ENCODE peak calls at places on chromosomes 13 and 19, in five cellular contexts. One of them, this sample, is unnamed.

GRCh38 chr13:43008591-43008990 is 14.8 kb upstream of the DNAJC15 start:
- DNase-seq in upper lobe of right lung: no peak
- DNase-seq in body of pancreas: no peak
- DNase-seq in fibroblast of mammary gland: no peak
- DNase-seq in GM23338: no peak
- DNase-seq in this sample: no peak

GRCh38 chr13:91017031-91017668 is 330.3 kb upstream of the MIR17HG start:
- DNase-seq in upper lobe of right lung: peak; percentile 41
- DNase-seq in body of pancreas: peak; percentile 57
- DNase-seq in fibroblast of mammary gland: peak; percentile 30
- DNase-seq in GM23338: peak; percentile 64
- DNase-seq in this sample: no peak

GRCh38 chr13:66950666-66951065 is 279.5 kb downstream of the PCDH9 start:
- DNase-seq in upper lobe of right lung: no peak
- DNase-seq in body of pancreas: no peak
- DNase-seq in fibroblast of mammary gland: no peak
- DNase-seq in GM23338: no peak
- DNase-seq in this sample: no peak

GRCh38 chr13:113538689-113539058 is 45.9 kb upstream of the TFDP1 start:
- DNase-seq in upper lobe of right lung: peak; percentile 51
- DNase-seq in body of pancreas: peak; percentile 10
- DNase-seq in fibroblast of mammary gland: no peak
- DNase-seq in GM23338: no peak
- DNase-seq in this sample: peak; percentile 53

GRCh38 chr19:10961073-10961762 is 388 bp downstream of the SMARCA4 start:
- DNase-seq in upper lobe of right lung: peak; percentile 72
- DNase-seq in body of pancreas: peak; percentile 38
- DNase-seq in fibroblast of mammary gland: no peak
- DNase-seq in GM23338: peak; percentile 76
- DNase-seq in this sample: peak; percentile 82

GRCh38 chr13:97856001-97856675 is 97.3 kb upstream of the IPO5 start:
- DNase-seq in upper lobe of right lung: peak; percentile 67
- DNase-seq in body of pancreas: peak; percentile 22
- DNase-seq in fibroblast of mammary gland: peak; percentile 61
- DNase-seq in GM23338: peak; percentile 45
- DNase-seq in this sample: peak; percentile 94

GRCh38 chr13:100089633-100090032 is 740 bp downstream of the PCCA start:
- DNase-seq in upper lobe of right lung: no peak
- DNase-seq in body of pancreas: no peak
- DNase-seq in fibroblast of mammary gland: peak; percentile 24
- DNase-seq in GM23338: no peak
- DNase-seq in this sample: no peak

GRCh38 chr13:24263652-24264051 is 45.7 kb upstream of the C1QTNF9 start:
- DNase-seq in upper lobe of right lung: no peak
- DNase-seq in body of pancreas: no peak
- DNase-seq in fibroblast of mammary gland: no peak
- DNase-seq in GM23338: no peak
- DNase-seq in this sample: no peak

GRCh38 chr19:45528744-45529453 is 21.6 kb downstream of the VASP start:
- DNase-seq in upper lobe of right lung: peak; percentile 74
- DNase-seq in body of pancreas: peak; percentile 66
- DNase-seq in fibroblast of mammary gland: peak; percentile 27
- DNase-seq in GM23338: peak; percentile 97
- DNase-seq in this sample: peak; percentile 85

GRCh38 chr19:35034588-35035382 is 4.5 kb downstream of the SCN1B start:
- DNase-seq in upper lobe of right lung: no peak
- DNase-seq in body of pancreas: no peak
- DNase-seq in fibroblast of mammary gland: no peak
- DNase-seq in GM23338: no peak
- DNase-seq in this sample: no peak

GRCh38 chr19:33193269-33193863 is 764 bp upstream of the LRP3 start:
- DNase-seq in upper lobe of right lung: peak; percentile 9
- DNase-seq in body of pancreas: no peak
- DNase-seq in fibroblast of mammary gland: no peak
- DNase-seq in GM23338: no peak
- DNase-seq in this sample: no peak

GRCh38 chr19:10421981-10422461 is 1.7 kb downstream of the PDE4A start:
- DNase-seq in upper lobe of right lung: no peak
- DNase-seq in body of pancreas: no peak
- DNase-seq in fibroblast of mammary gland: no peak
- DNase-seq in GM23338: no peak
- DNase-seq in this sample: no peak

GRCh38 chr13:99363391-99363790 is 56.2 kb upstream of the GPR183 start:
- DNase-seq in upper lobe of right lung: no peak
- DNase-seq in body of pancreas: no peak
- DNase-seq in fibroblast of mammary gland: no peak
- DNase-seq in GM23338: no peak
- DNase-seq in this sample: no peak

GRCh38 chr13:34369925-34370324 is 552.0 kb downstream of the RFC3 start:
- DNase-seq in upper lobe of right lung: no peak
- DNase-seq in body of pancreas: no peak
- DNase-seq in fibroblast of mammary gland: no peak
- DNase-seq in GM23338: no peak
- DNase-seq in this sample: no peak

GRCh38 chr13:70027551-70027950 is 80.1 kb upstream of the ATXN8OS start:
- DNase-seq in upper lobe of right lung: no peak
- DNase-seq in body of pancreas: no peak
- DNase-seq in fibroblast of mammary gland: no peak
- DNase-seq in GM23338: no peak
- DNase-seq in this sample: no peak

GRCh38 chr13:37954191-37954590 is 84.6 kb upstream of the TRPC4 start:
- DNase-seq in upper lobe of right lung: no peak
- DNase-seq in body of pancreas: no peak
- DNase-seq in fibroblast of mammary gland: no peak
- DNase-seq in GM23338: no peak
- DNase-seq in this sample: no peak

GRCh38 chr13:47215741-47216140 is 318.9 kb upstream of the HTR2A start:
- DNase-seq in upper lobe of right lung: no peak
- DNase-seq in body of pancreas: no peak
- DNase-seq in fibroblast of mammary gland: peak; percentile 94
- DNase-seq in GM23338: peak; percentile 39
- DNase-seq in this sample: no peak

GRCh38 chr19:54232552-54232934 is 9.7 kb upstream of the LILRB3 start:
- DNase-seq in upper lobe of right lung: no peak
- DNase-seq in body of pancreas: no peak
- DNase-seq in fibroblast of mammary gland: no peak
- DNase-seq in GM23338: no peak
- DNase-seq in this sample: no peak

GRCh38 chr19:48490980-48491792 is 20.4 kb downstream of the LMTK3 start:
- DNase-seq in upper lobe of right lung: peak; percentile 79
- DNase-seq in body of pancreas: peak; percentile 46
- DNase-seq in fibroblast of mammary gland: no peak
- DNase-seq in GM23338: peak; percentile 88
- DNase-seq in this sample: peak; percentile 91

GRCh38 chr13:23988546-23989122 is 91.3 kb upstream of the C1QTNF9B start:
- DNase-seq in upper lobe of right lung: no peak
- DNase-seq in body of pancreas: no peak
- DNase-seq in fibroblast of mammary gland: no peak
- DNase-seq in GM23338: no peak
- DNase-seq in this sample: no peak

GRCh38 chr19:34366670-34367423 is 1.9 kb downstream of the GPI start:
- DNase-seq in upper lobe of right lung: no peak
- DNase-seq in body of pancreas: no peak
- DNase-seq in fibroblast of mammary gland: peak; percentile 52
- DNase-seq in GM23338: no peak
- DNase-seq in this sample: no peak

GRCh38 chr19:3670258-3670795 is 29.9 kb downstream of the PIP5K1C start:
- DNase-seq in upper lobe of right lung: no peak
- DNase-seq in body of pancreas: no peak
- DNase-seq in fibroblast of mammary gland: peak; percentile 95
- DNase-seq in GM23338: no peak
- DNase-seq in this sample: peak; percentile 90

DNA sequence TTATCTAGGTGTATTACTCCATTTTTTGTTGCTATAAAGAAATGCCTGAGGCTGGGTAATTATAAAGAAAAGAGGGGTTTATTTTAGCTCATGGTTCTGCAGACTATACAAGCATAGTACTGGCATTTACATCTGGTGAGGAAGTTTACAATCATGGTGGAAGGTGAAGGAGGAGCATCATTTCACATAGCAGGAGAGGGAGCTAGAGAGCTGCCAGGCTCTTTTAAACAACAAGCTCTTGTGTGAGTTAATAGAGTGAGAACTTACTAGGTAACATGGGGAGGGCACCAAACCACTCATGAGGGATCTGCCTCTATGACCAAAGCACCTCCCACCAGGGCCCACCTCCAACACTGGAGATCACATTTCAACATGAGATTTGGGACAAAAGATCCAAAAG is 221.7 kb upstream of the GPC6 start:
- DNase-seq in upper lobe of right lung: no peak
- DNase-seq in body of pancreas: no peak
- DNase-seq in fibroblast of mammary gland: peak; percentile 38
- DNase-seq in GM23338: peak; percentile 59
- DNase-seq in this sample: no peak
- TF ChIP-seq CTCF in upper lobe of right lung: no peak
- TF ChIP-seq CTCF in body of pancreas: no peak
- TF ChIP-seq CTCF in fibroblast of mammary gland: peak; percentile 31
- TF ChIP-seq CTCF in GM23338: peak; percentile 63
- TF ChIP-seq CTCF in this sample: no peak

GRCh38 chr19:40280608-40281221 is 4.4 kb downstream of the AKT2 start:
- DNase-seq in upper lobe of right lung: no peak
- DNase-seq in body of pancreas: peak; percentile 39
- DNase-seq in fibroblast of mammary gland: no peak
- DNase-seq in GM23338: peak; percentile 51
- DNase-seq in this sample: peak; percentile 64
- H3K4me3 ChIP-seq in upper lobe of right lung: no peak overlapping the region
- H3K4me3 ChIP-seq in body of pancreas: no peak overlapping the region
- H3K4me3 ChIP-seq in fibroblast of mammary gland: no peak overlapping the region
- H3K4me3 ChIP-seq in GM23338: no peak overlapping the region
- H3K4me3 ChIP-seq in this sample: peak overlapping the region; percentile 37

DNA sequence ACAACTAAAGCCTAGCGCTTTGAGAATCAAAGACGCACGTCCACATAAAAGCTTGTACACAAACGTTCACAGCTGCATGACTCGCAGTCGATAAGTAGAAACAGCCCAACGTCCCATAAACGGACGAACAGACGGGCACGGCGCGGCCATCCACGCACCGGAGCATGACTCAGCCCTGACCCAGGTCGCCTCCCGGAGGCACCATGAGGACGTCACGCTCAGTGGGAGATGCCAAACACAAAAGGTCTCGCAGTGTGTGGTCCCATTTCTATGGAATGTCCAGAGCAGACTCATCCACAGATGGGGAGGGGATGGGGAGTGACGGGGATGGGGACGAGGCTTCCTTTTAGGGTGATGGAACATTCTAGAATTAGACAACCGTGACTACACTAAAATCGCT is 9.4 kb downstream of the POLRMT start:
- DNase-seq in upper lobe of right lung: no peak
- DNase-seq in body of pancreas: no peak
- DNase-seq in fibroblast of mammary gland: peak; percentile 86
- DNase-seq in GM23338: no peak
- DNase-seq in this sample: no peak
- TF ChIP-seq CTCF in upper lobe of right lung: no peak
- TF ChIP-seq CTCF in body of pancreas: no peak
- TF ChIP-seq CTCF in fibroblast of mammary gland: no peak
- TF ChIP-seq CTCF in GM23338: no peak
- TF ChIP-seq CTCF in this sample: no peak

GRCh38 chr19:2457394-2458037 is 757 bp upstream of the LMNB2 start:
- DNase-seq in upper lobe of right lung: no peak
- DNase-seq in body of pancreas: no peak
- DNase-seq in fibroblast of mammary gland: no peak
- DNase-seq in GM23338: no peak
- DNase-seq in this sample: no peak
- H3K4me3 ChIP-seq in upper lobe of right lung: peak overlapping the region; percentile 30
- H3K4me3 ChIP-seq in body of pancreas: no peak overlapping the region
- H3K4me3 ChIP-seq in fibroblast of mammary gland: peak overlapping the region; percentile 38
- H3K4me3 ChIP-seq in GM23338: peak overlapping the region; percentile 49
- H3K4me3 ChIP-seq in this sample: no peak overlapping the region

This sample was measured in kidney.